ENCODE peak calls at places on chromosomes 16 and 17, in ten cellular contexts. I, X, A, Q, D, L, U, S, R and M are unnamed samples.

GRCh38 chr17:35010093-35010492 is 29.8 kb downstream of the LIG3 start:
- DNase-seq in I (no peak), X (no peak), A (no peak), Q (no peak), D (no peak), L (no peak), U (no peak), S (no peak), R (no peak), M (no peak)

GRCh38 chr16:70267516-70267915 is 15.8 kb upstream of the EXOSC6 start:
- DNase-seq in I (peak), X (no peak), A (peak), Q (no peak), D (no peak), L (no peak), U (no peak), S (no peak), R (no peak), M (no peak)

GRCh38 chr16:50742521-50743150 is 750 bp downstream of the CYLD start:
- DNase-seq in I (peak), X (peak), A (peak), Q (no peak), D (peak), L (peak), U (no peak), S (peak), R (no peak), M (peak)

GRCh38 chr16:80372341-80372740 is 168.5 kb upstream of the DYNLRB2 start:
- DNase-seq in I (no peak), X (no peak), A (no peak), Q (no peak), D (no peak), L (no peak), U (no peak), S (no peak), R (no peak), M (no peak)

GRCh38 chr16:5509794-5510193 is 412.2 kb upstream of the EEF2KMT start:
- DNase-seq in I (no peak), X (no peak), A (no peak), Q (no peak), D (no peak), L (no peak), U (no peak), S (no peak), R (no peak), M (no peak)

GRCh38 chr16:8949536-8950418 is 13.9 kb downstream of the USP7 start:
- DNase-seq in I (no peak), X (no peak), A (no peak), Q (no peak), D (no peak), L (no peak), U (no peak), S (no peak), R (no peak), M (no peak)

GRCh38 chr17:9350083-9350482 is 225.5 kb downstream of the STX8 start:
- DNase-seq in I (peak), X (no peak), A (no peak), Q (no peak), D (no peak), L (no peak), U (no peak), S (no peak), R (no peak), M (no peak)

GRCh38 chr17:22514315-22514714 is 822.0 kb downstream of the KCNJ18 start:
- DNase-seq in I (no peak), X (no peak), A (no peak), Q (no peak), D (no peak), L (no peak), U (no peak), S (no peak), R (no peak), M (no peak)

GRCh38 chr16:84751947-84752346 is 52.1 kb downstream of the USP10 start:
- DNase-seq in I (no peak), X (no peak), A (peak), Q (no peak), D (no peak), L (no peak), U (no peak), S (no peak), R (no peak), M (no peak)

GRCh38 chr17:51761105-51761504 is 397.4 kb downstream of the CA10 start:
- DNase-seq in I (no peak), X (no peak), A (no peak), Q (no peak), D (no peak), L (no peak), U (no peak), S (no peak), R (no peak), M (no peak)

GRCh38 chr17:74738051-74738996 is 1.3 kb downstream of the RAB37 start:
- DNase-seq in I (no peak), X (peak), A (peak), Q (no peak), D (peak), L (peak), U (peak), S (peak), R (peak), M (peak)

GRCh38 chr17:7748098-7748775 is 30.7 kb downstream of the DNAH2 start:
- DNase-seq in I (peak), X (no peak), A (no peak), Q (no peak), D (no peak), L (no peak), U (no peak), S (no peak), R (no peak), M (no peak)

GRCh38 chr16:2499890-2500633 is 13.7 kb upstream of the ATP6V0C start:
- DNase-seq in I (no peak), X (no peak), A (no peak), Q (no peak), D (no peak), L (no peak), U (no peak), S (no peak), R (no peak), M (no peak)

GRCh38 chr16:85300451-85300968 is 188.2 kb upstream of the CIBAR2 start:
- DNase-seq in I (no peak), X (no peak), A (no peak), Q (no peak), D (no peak), L (no peak), U (no peak), S (no peak), R (no peak), M (no peak)

GRCh38 chr16:11256657-11257130 is 690 bp upstream of the SOCS1 start:
- DNase-seq in I (peak), X (no peak), A (no peak), Q (no peak), D (no peak), L (peak), U (no peak), S (peak), R (no peak), M (no peak)

GRCh38 chr17:65750678-65751077 is 189.2 kb upstream of the AXIN2 start:
- DNase-seq in I (peak), X (peak), A (peak), Q (peak), D (no peak), L (peak), U (no peak), S (peak), R (no peak), M (peak)

GRCh38 chr16:10519297-10519696 is 61.1 kb downstream of the EMP2 start:
- DNase-seq in I (no peak), X (no peak), A (no peak), Q (no peak), D (no peak), L (no peak), U (no peak), S (no peak), R (no peak), M (no peak)

GRCh38 chr17:15121426-15121825 is 143.7 kb downstream of the PMP22 start:
- DNase-seq in I (peak), X (no peak), A (no peak), Q (no peak), D (no peak), L (no peak), U (no peak), S (no peak), R (no peak), M (no peak)

GRCh38 chr16:82395212-82395611 is 225.2 kb upstream of the MPHOSPH6 start:
- DNase-seq in I (no peak), X (no peak), A (no peak), Q (no peak), D (no peak), L (no peak), U (no peak), S (no peak), R (no peak), M (no peak)

GRCh38 chr17:74862919-74863318 is 3.2 kb upstream of the GRIN2C start:
- DNase-seq in I (no peak), X (no peak), A (no peak), Q (no peak), D (no peak), L (no peak), U (no peak), S (no peak), R (no peak), M (no peak)

GRCh38 chr17:8503368-8503767 is 67.7 kb downstream of the NDEL1 start:
- DNase-seq in I (no peak), X (no peak), A (no peak), Q (no peak), D (no peak), L (no peak), U (no peak), S (no peak), R (no peak), M (no peak)

GRCh38 chr16:78040396-78040795 is 18.0 kb downstream of the CLEC3A start:
- DNase-seq in I (no peak), X (no peak), A (no peak), Q (no peak), D (no peak), L (no peak), U (no peak), S (no peak), R (no peak), M (no peak)

GRCh38 chr16:1991588-1992474 is 2.1 kb downstream of the SYNGR3 start:
- DNase-seq in I (peak), X (peak), A (peak), Q (no peak), D (peak), L (peak), U (peak), S (peak), R (peak), M (peak)

GRCh38 chr17:39547713-39548478 is 59.8 kb downstream of the NEUROD2 start:
- DNase-seq in I (peak), X (peak), A (peak), Q (peak), D (peak), L (peak), U (peak), S (peak), R (peak), M (peak)

GRCh38 chr17:16467044-16467443 is 24.9 kb downstream of the LRRC75A start:
- DNase-seq in I (no peak), X (no peak), A (no peak), Q (no peak), D (no peak), L (no peak), U (no peak), S (no peak), R (no peak), M (no peak)

GRCh38 chr17:56305017-56305416 is 151.7 kb downstream of the ANKFN1 start:
- DNase-seq in I (no peak), X (no peak), A (no peak), Q (no peak), D (no peak), L (no peak), U (no peak), S (no peak), R (no peak), M (no peak)

GRCh38 chr17:49978501-49978900 is 9.5 kb downstream of the DLX4 start:
- DNase-seq in I (no peak), X (no peak), A (no peak), Q (no peak), D (no peak), L (no peak), U (no peak), S (no peak), R (no peak), M (no peak)

GRCh38 chr16:68980695-68981315 is 124.6 kb upstream of the HAS3 start:
- DNase-seq in I (no peak), X (no peak), A (no peak), Q (no peak), D (no peak), L (no peak), U (no peak), S (no peak), R (no peak), M (no peak)